ENCODE peak calls at places on chromosome 17, in six cellular contexts. V is AG04450, Y is Karpas-422, U is lower leg skin, Q is heart right ventricle, O is transverse colon. T is an unnamed sample.
A peak's percentile ranks its signal among the peaks of the same experiment; 100 is the strongest.

GRCh38 chr17:20174588-20175265 is 165.6 kb downstream of the SPECC1 start:
- DNase-seq in V (no peak), Y (no peak), U (no peak), Q (no peak), O (no peak), T (no peak)

GRCh38 chr17:6487243-6488007 is 43.2 kb downstream of the PIMREG start:
- DNase-seq in V (no peak), Y (no peak), U (no peak), Q (no peak), O (no peak), T (peak; percentile 44)

GRCh38 chr17:43851744-43852143 is 4.8 kb downstream of the CD300LG start:
- DNase-seq in V (no peak), Y (no peak), U (no peak), Q (no peak), O (no peak), T (no peak)

GRCh38 chr17:75152971-75153853 is 1.1 kb downstream of the JPT1 start:
- DNase-seq in V (no peak), Y (peak; percentile 83), U (no peak), Q (no peak), O (peak; percentile 76), T (no peak)

GRCh38 chr17:43456661-43457361 is 27.0 kb upstream of the DHX8 start:
- DNase-seq in V (no peak), Y (peak; percentile 27), U (no peak), Q (no peak), O (peak; percentile 12), T (peak; percentile 62)

GRCh38 chr17:6386041-6386630 is 48.8 kb downstream of the AIPL1 start:
- DNase-seq in V (no peak), Y (no peak), U (no peak), Q (no peak), O (no peak), T (no peak)

GRCh38 chr17:18146980-18147379 is 36.6 kb upstream of the ALKBH5 start:
- DNase-seq in V (no peak), Y (no peak), U (no peak), Q (no peak), O (no peak), T (no peak)

GRCh38 chr17:82878545-82878944 is 38.7 kb upstream of the ZNF750 start:
- DNase-seq in V (no peak), Y (no peak), U (no peak), Q (no peak), O (no peak), T (no peak)

GRCh38 chr17:19019041-19019941 is 14.7 kb upstream of the FAM83G start:
- DNase-seq in V (no peak), Y (no peak), U (no peak), Q (no peak), O (no peak), T (peak; percentile 30)

GRCh38 chr17:55607736-55608341 is 96.6 kb upstream of the SMIM36 start:
- DNase-seq in V (peak; percentile 57), Y (no peak), U (no peak), Q (peak; percentile 40), O (peak; percentile 73), T (peak; percentile 74)

GRCh38 chr17:4998666-4999428 is 1.1 kb downstream of the KIF1C start:
- DNase-seq in V (no peak), Y (peak; percentile 54), U (peak; percentile 87), Q (no peak), O (peak; percentile 65), T (no peak)

GRCh38 chr17:74642556-74642955 is 19.0 kb upstream of the CD300E start:
- DNase-seq in V (no peak), Y (no peak), U (peak; percentile 36), Q (no peak), O (no peak), T (no peak)

GRCh38 chr17:58335779-58336455 is 7.3 kb upstream of the TSPOAP1 start:
- DNase-seq in V (no peak), Y (peak; percentile 90), U (no peak), Q (no peak), O (peak; percentile 70), T (no peak)

GRCh38 chr17:70520447-70520846 is 351.1 kb downstream of the KCNJ2 start:
- DNase-seq in V (no peak), Y (no peak), U (no peak), Q (no peak), O (no peak), T (no peak)

GRCh38 chr17:7840875-7841274 is 6.9 kb downstream of the KDM6B start:
- DNase-seq in V (no peak), Y (no peak), U (no peak), Q (no peak), O (no peak), T (no peak)

GRCh38 chr17:4378626-4379025 is 12.2 kb upstream of the UBE2G1 start:
- DNase-seq in V (no peak), Y (no peak), U (no peak), Q (no peak), O (no peak), T (no peak)

GRCh38 chr17:47669060-47669459 is 19.3 kb downstream of the KPNB1 start:
- DNase-seq in V (no peak), Y (no peak), U (no peak), Q (no peak), O (no peak), T (no peak)

GRCh38 chr17:43588121-43588520 is 42.0 kb upstream of the ETV4 start:
- DNase-seq in V (no peak), Y (no peak), U (no peak), Q (no peak), O (no peak), T (no peak)

GRCh38 chr17:72609501-72609900 is 483.0 kb downstream of the SLC39A11 start:
- DNase-seq in V (no peak), Y (no peak), U (no peak), Q (no peak), O (peak; percentile 67), T (no peak)

GRCh38 chr17:50955667-50956120 is 89.5 kb upstream of the TOB1 start:
- DNase-seq in V (no peak), Y (no peak), U (peak; percentile 82), Q (no peak), O (no peak), T (peak; percentile 70)

GRCh38 chr17:27070836-27071235 is 223.1 kb upstream of the WSB1 start:
- DNase-seq in V (no peak), Y (no peak), U (no peak), Q (no peak), O (no peak), T (no peak)

GRCh38 chr17:17787568-17787967 is 49.2 kb downstream of the SREBF1 start:
- DNase-seq in V (no peak), Y (no peak), U (no peak), Q (no peak), O (no peak), T (no peak)

GRCh38 chr17:60145006-60145935 is 4.5 kb upstream of the CA4 start:
- DNase-seq in V (no peak), Y (no peak), U (no peak), Q (no peak), O (no peak), T (no peak)

GRCh38 chr17:77419095-77419494 is 278.3 kb downstream of the SEC14L1 start:
- DNase-seq in V (no peak), Y (no peak), U (no peak), Q (no peak), O (no peak), T (no peak)

DNA sequence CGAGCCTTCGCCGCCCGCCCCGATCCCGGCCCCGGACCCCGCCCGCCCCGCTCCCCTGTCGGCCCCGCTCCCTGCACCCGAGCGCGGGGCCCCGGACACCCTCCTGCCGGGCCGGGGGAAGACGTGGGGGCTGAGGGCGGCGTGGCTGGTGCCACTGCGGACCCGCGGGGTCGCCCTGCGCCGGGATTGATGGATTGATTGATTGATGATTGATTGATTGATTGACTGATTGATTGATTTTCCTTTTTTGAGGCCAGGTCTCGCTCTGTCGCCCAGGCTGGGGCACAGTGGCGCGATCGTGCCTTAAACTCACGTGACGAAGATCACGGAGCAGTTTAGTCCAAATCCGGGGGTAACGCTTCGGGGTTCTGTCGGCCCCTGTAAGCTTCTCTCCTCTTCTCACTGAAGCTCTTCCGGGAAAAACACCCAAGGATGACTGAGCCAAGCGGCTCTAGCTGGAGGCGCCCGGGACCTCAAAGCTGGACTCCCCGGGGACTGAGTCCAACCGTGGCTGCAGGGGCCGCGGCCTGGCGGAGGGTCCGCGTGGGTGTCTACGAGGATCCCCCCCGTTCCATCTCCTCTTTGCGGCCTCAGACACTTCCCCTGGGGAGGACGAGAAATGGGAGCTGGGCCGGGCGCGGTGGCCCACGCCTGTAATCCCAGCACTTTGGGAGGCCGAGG is 40.2 kb upstream of the BHLHA9 start:
- DNase-seq in V (no peak), Y (peak; percentile 51), U (no peak), Q (no peak), O (peak; percentile 28), T (no peak)
- H3K4me3 ChIP-seq in V (peak overlapping the region; percentile 10), Y (peak overlapping the region; percentile 82), U (peak overlapping the region; percentile 39), Q (peak overlapping the region; percentile 57), O (peak overlapping the region; percentile 64), T (peak overlapping the region; percentile 53)

DNA sequence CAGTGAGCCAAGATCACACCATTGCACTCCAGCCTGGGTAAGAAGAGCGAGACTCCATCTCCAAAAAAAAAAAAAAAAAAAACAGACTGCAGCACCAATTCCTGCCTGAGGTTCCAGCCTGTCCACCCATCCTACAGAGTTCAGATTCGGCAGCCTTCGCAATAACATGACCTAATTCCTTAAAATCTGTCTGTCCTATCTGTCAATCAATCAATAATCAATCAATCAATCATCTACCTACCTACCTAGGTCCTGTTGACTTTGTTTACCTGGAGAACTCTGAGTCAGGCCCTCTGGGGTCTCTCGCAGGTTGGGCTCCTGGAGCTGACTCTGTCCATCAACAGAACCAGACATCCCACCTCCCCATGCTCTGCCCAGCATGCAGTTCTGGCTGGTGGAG is 236.7 kb downstream of the ENGASE start:
- DNase-seq in V (no peak), Y (no peak), U (no peak), Q (no peak), O (no peak), T (no peak)
- H3K4me3 ChIP-seq in V (no peak overlapping the region), Y (no peak overlapping the region), U (no peak overlapping the region), Q (no peak overlapping the region), O (no peak overlapping the region), T (no peak overlapping the region)

GRCh38 chr17:38605230-38605851 is 411 bp downstream of the SRCIN1 start:
- DNase-seq in V (no peak), Y (no peak), U (no peak), Q (no peak), O (no peak), T (peak; percentile 71)
- H3K4me3 ChIP-seq in V (peak overlapping the region; percentile 45), Y (peak overlapping the region; percentile 50), U (no peak overlapping the region), Q (peak overlapping the region; percentile 41), O (peak overlapping the region; percentile 65), T (peak overlapping the region; percentile 74)

GRCh38 chr17:40284085-40284713 is 3.5 kb upstream of the CDC6 start:
- DNase-seq in V (no peak), Y (no peak), U (no peak), Q (no peak), O (peak; percentile 36), T (no peak)

GRCh38 chr17:40287494-40288369 is at the start of gene CDC6:
- DNase-seq in V (peak; percentile 97), Y (peak; percentile 99), U (peak; percentile 100), Q (peak; percentile 97), O (peak; percentile 99), T (peak; percentile 98)

GRCh38 chr17:40286473-40286872 is 1.2 kb upstream of the CDC6 start:
- DNase-seq in V (no peak), Y (no peak), U (no peak), Q (no peak), O (no peak), T (no peak)

GRCh38 chr17:40283662-40284061 is 4.0 kb upstream of the CDC6 start:
- DNase-seq in V (peak; percentile 75), Y (no peak), U (no peak), Q (no peak), O (no peak), T (no peak)

DNA sequence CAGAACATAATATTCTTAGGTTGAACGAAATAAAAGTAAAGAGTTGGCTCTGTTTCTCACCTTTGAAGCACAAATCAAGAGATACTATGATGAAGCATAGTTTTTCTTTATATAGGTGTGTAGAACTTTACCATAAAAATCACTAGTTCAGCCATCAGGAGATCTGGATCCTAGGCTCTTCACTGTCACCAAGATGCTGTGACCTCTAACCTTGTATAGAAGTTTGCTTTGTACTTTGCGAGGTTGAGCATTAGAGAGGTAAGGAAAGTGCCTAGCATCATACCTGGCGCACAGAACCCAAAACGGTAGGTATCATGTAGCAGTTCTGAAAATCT is 553 bp upstream of the CDC6 start:
- DNase-seq in V (no peak), Y (no peak), U (no peak), Q (no peak), O (no peak), T (no peak)
- H3K4me3 ChIP-seq in V (peak overlapping the region; percentile 7), Y (peak overlapping the region; percentile 55), U (no peak overlapping the region), Q (peak overlapping the region; percentile 45), O (no peak overlapping the region), T (no peak overlapping the region)